ENCODE peak calls at places on chromosomes 11 and 22, in seven cellular contexts. C, G, X, W, Q, B and H are unnamed samples.

GRCh38 chr22:47204002-47204979 is 441.8 kb downstream of the TBC1D22A start:
- DNase-seq in C (no peak), G (no peak), X (no peak), W (no peak), Q (no peak), B (no peak), H (no peak)

GRCh38 chr22:19942886-19943664 is 1.5 kb upstream of the TXNRD2 start:
- DNase-seq in C (peak; percentile 94), G (no peak), X (peak; percentile 26), W (peak; percentile 68), Q (no peak), B (peak; percentile 85), H (peak; percentile 92)

GRCh38 chr11:34644669-34645406 is 23.9 kb downstream of the EHF start:
- DNase-seq in C (peak; percentile 89), G (no peak), X (no peak), W (peak; percentile 18), Q (no peak), B (peak; percentile 47), H (peak; percentile 88)

GRCh38 chr11:65547446-65548125 is 10.6 kb downstream of the LTBP3 start:
- DNase-seq in C (no peak), G (no peak), X (no peak), W (no peak), Q (no peak), B (no peak), H (no peak)

GRCh38 chr22:46798366-46799057 is 36.1 kb downstream of the TBC1D22A start:
- DNase-seq in C (peak; percentile 66), G (peak; percentile 55), X (peak; percentile 85), W (peak; percentile 86), Q (peak; percentile 70), B (peak; percentile 90), H (peak; percentile 76)

GRCh38 chr11:44604171-44604581 is 38.7 kb downstream of the CD82 start:
- DNase-seq in C (peak; percentile 53), G (no peak), X (no peak), W (no peak), Q (no peak), B (no peak), H (no peak)

GRCh38 chr11:63906585-63906984 is 10.4 kb downstream of the RCOR2 start:
- DNase-seq in C (peak; percentile 13), G (no peak), X (no peak), W (peak; percentile 43), Q (no peak), B (no peak), H (no peak)

GRCh38 chr11:40029406-40029805 is 1430.0 kb downstream of the LRRC4C start:
- DNase-seq in C (no peak), G (no peak), X (peak; percentile 30), W (peak; percentile 28), Q (no peak), B (no peak), H (peak; percentile 3)

GRCh38 chr11:125176866-125177265 is 12.3 kb downstream of the PKNOX2 start:
- DNase-seq in C (no peak), G (no peak), X (no peak), W (no peak), Q (no peak), B (no peak), H (no peak)

GRCh38 chr11:96015911-96016565 is 92.1 kb upstream of the MTMR2 start:
- DNase-seq in C (no peak), G (no peak), X (peak; percentile 33), W (peak; percentile 94), Q (no peak), B (no peak), H (no peak)

GRCh38 chr11:28176231-28176853 is 68.2 kb downstream of the METTL15 start:
- DNase-seq in C (no peak), G (no peak), X (no peak), W (no peak), Q (no peak), B (no peak), H (no peak)

GRCh38 chr11:18011633-18012313 is 1.1 kb downstream of the SERGEF start:
- DNase-seq in C (no peak), G (no peak), X (no peak), W (no peak), Q (no peak), B (no peak), H (no peak)

GRCh38 chr11:106447631-106448191 is 370.2 kb downstream of the AASDHPPT start:
- DNase-seq in C (no peak), G (no peak), X (no peak), W (no peak), Q (no peak), B (no peak), H (peak; percentile 23)

GRCh38 chr11:31422703-31423102 is 53.0 kb downstream of the DNAJC24 start:
- DNase-seq in C (no peak), G (peak; percentile 32), X (no peak), W (no peak), Q (no peak), B (no peak), H (no peak)

GRCh38 chr11:130485983-130486970 is 37.8 kb downstream of the ADAMTS15 start:
- DNase-seq in C (no peak), G (no peak), X (no peak), W (no peak), Q (no peak), B (no peak), H (no peak)

GRCh38 chr11:35590412-35590811 is 27.8 kb upstream of the FJX1 start:
- DNase-seq in C (peak; percentile 49), G (no peak), X (no peak), W (no peak), Q (no peak), B (no peak), H (no peak)

GRCh38 chr11:104841973-104842372 is 56.3 kb downstream of the CASP12 start:
- DNase-seq in C (no peak), G (no peak), X (no peak), W (no peak), Q (no peak), B (no peak), H (no peak)

GRCh38 chr11:111823629-111824028 is 47.8 kb downstream of the ALG9 start:
- DNase-seq in C (no peak), G (no peak), X (no peak), W (no peak), Q (no peak), B (no peak), H (no peak)

GRCh38 chr22:35102663-35103062 is 36.7 kb downstream of the ISX start:
- DNase-seq in C (peak; percentile 2), G (no peak), X (peak; percentile 72), W (peak; percentile 90), Q (peak; percentile 39), B (peak; percentile 17), H (no peak)

GRCh38 chr11:93326681-93327080 is 3.9 kb upstream of the DEUP1 start:
- DNase-seq in C (no peak), G (no peak), X (no peak), W (no peak), Q (no peak), B (no peak), H (no peak)
- H3K27ac ChIP-seq in C (no peak overlapping the region), G (no peak overlapping the region), X (no peak overlapping the region), W (no peak overlapping the region), Q (no peak overlapping the region), B (no peak overlapping the region), H (no peak overlapping the region)

GRCh38 chr11:49405743-49406142 is 197.3 kb upstream of the FOLH1 start:
- DNase-seq in C (no peak), G (no peak), X (peak; percentile 43), W (no peak), Q (no peak), B (no peak), H (no peak)
- H3K23ac ChIP-seq in C (no peak overlapping the region), G (no peak overlapping the region), X (no peak overlapping the region), W (no peak overlapping the region), Q (no peak overlapping the region), B (no peak overlapping the region), H (no peak overlapping the region)

GRCh38 chr11:103534959-103535358 is 425.7 kb downstream of the DYNC2H1 start:
- DNase-seq in C (no peak), G (no peak), X (no peak), W (no peak), Q (no peak), B (no peak), H (no peak)

GRCh38 chr11:103530257-103530656 is 421.0 kb downstream of the DYNC2H1 start:
- DNase-seq in C (peak; percentile 32), G (no peak), X (no peak), W (peak; percentile 21), Q (no peak), B (no peak), H (peak; percentile 53)

GRCh38 chr11:103534191-103534590 is 425.0 kb downstream of the DYNC2H1 start:
- DNase-seq in C (no peak), G (no peak), X (no peak), W (no peak), Q (no peak), B (no peak), H (no peak)

GRCh38 chr11:103529217-103529684 is 420.0 kb downstream of the DYNC2H1 start:
- DNase-seq in C (peak; percentile 78), G (no peak), X (no peak), W (peak; percentile 82), Q (no peak), B (peak; percentile 80), H (peak; percentile 89)

GRCh38 chr11:103532133-103532788 is 423.0 kb downstream of the DYNC2H1 start:
- DNase-seq in C (peak; percentile 79), G (no peak), X (no peak), W (peak; percentile 56), Q (no peak), B (peak; percentile 59), H (peak; percentile 54)
- H3K4ac ChIP-seq in C (peak overlapping the region; percentile 17), G (no peak overlapping the region), X (no peak overlapping the region), W (no peak overlapping the region), Q (no peak overlapping the region), B (no peak overlapping the region), H (no peak overlapping the region)

GRCh38 chr22:32805586-32805881 is 4.0 kb downstream of the TIMP3 start:
- DNase-seq in C (no peak), G (no peak), X (no peak), W (no peak), Q (no peak), B (peak; percentile 29), H (no peak)

GRCh38 chr22:32804036-32804435 is 2.5 kb downstream of the TIMP3 start:
- DNase-seq in C (peak; percentile 71), G (no peak), X (no peak), W (no peak), Q (no peak), B (peak; percentile 28), H (no peak)

GRCh38 chr22:32806296-32806695 is 4.8 kb downstream of the TIMP3 start:
- DNase-seq in C (no peak), G (no peak), X (no peak), W (no peak), Q (no peak), B (peak; percentile 37), H (no peak)

GRCh38 chr22:32803020-32803758 is 1.7 kb downstream of the TIMP3 start:
- DNase-seq in C (peak; percentile 70), G (no peak), X (no peak), W (peak; percentile 65), Q (no peak), B (peak; percentile 26), H (peak; percentile 69)

DNA sequence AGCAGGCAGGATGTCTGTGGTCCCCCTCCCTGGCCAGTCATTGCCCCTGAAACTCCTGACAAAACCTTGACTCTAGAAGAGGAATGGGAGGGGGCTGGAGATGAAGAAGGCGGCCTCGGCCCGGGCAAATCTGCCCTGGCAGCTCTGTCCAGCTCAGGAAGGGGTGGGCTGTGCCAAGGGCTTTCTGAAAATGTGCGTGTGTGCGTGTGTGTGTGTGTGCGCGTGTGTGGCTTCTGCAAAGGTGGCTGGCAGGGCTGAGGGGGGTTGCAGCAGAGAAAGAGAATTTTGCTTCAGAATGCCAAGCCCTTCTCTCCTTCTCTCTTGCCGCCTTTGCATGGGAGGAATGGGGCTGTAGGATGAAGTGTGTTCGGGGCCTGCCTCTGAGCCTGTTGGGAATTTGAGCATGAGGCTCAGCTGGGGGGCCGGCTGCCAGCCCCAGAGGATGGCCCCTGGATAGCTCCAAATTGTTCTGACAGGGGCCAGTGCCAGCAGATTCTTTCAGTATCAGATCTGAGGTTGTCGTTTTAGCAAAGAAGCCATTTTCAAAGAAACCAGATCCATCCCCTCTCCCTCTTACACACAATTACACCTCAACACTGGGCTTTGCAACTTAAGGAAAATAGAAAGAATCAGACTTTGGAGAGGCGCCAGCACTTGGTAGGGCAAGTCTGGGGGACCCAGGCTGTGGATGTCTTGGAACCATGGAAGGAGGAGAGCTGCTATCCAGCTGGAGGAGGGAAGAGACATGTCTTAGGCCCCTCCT is 3.5 kb downstream of the TIMP3 start:
- DNase-seq in C (no peak), G (no peak), X (no peak), W (no peak), Q (no peak), B (peak; percentile 30), H (no peak)
- H3K27ac ChIP-seq in C (no peak overlapping the region), G (no peak overlapping the region), X (no peak overlapping the region), W (no peak overlapping the region), Q (no peak overlapping the region), B (no peak overlapping the region), H (no peak overlapping the region)